ENCODE peak calls at places on chromosomes 2 and 18, in five cellular contexts. N is GM23338, J is uterus, W is right cardiac atrium, Y is GM23248. E is an unnamed sample.

GRCh38 chr18:10113156-10114022 is 199.6 kb downstream of the VAPA start:
- DNase-seq in J (peak; percentile 34), N (no peak), Y (no peak), W (no peak), E (no peak)

GRCh38 chr2:53442783-53443182 is 324.8 kb upstream of the CHAC2 start:
- DNase-seq in N (peak; percentile 39), J (no peak), W (peak; percentile 57), Y (no peak), E (no peak)

GRCh38 chr2:184877909-184878308 is 279.6 kb downstream of the ZNF804A start:
- DNase-seq in N (no peak), J (no peak), W (no peak), Y (no peak), E (no peak)

GRCh38 chr18:61464551-61465102 is 131.4 kb downstream of the CDH20 start:
- DNase-seq in W (no peak), Y (no peak), J (no peak), N (no peak), E (no peak)

GRCh38 chr2:125106710-125107109 is 1081.6 kb downstream of the CNTNAP5 start:
- DNase-seq in W (no peak), J (no peak), N (no peak), Y (no peak), E (no peak)

GRCh38 chr2:39550701-39551285 is 113.7 kb upstream of the MAP4K3 start:
- DNase-seq in J (no peak), Y (peak; percentile 10), W (no peak), N (no peak), E (peak; percentile 15)

GRCh38 chr18:68244786-68245185 is 470.1 kb downstream of the TMX3 start:
- DNase-seq in J (no peak), Y (peak; percentile 45), N (no peak), W (no peak), E (no peak)

GRCh38 chr2:211745295-211746097 is 793.1 kb downstream of the ERBB4 start:
- DNase-seq in J (no peak), N (peak; percentile 84), W (no peak), Y (peak; percentile 75), E (peak; percentile 18)

GRCh38 chr2:219689676-219690628 is 62.5 kb downstream of the SLC4A3 start:
- DNase-seq in W (no peak), N (peak; percentile 67), J (peak; percentile 35), Y (peak; percentile 70), E (no peak)

GRCh38 chr2:31333527-31334183 is 80.9 kb downstream of the XDH start:
- DNase-seq in J (peak; percentile 59), N (peak; percentile 96), Y (peak; percentile 84), W (peak; percentile 82), E (peak; percentile 56)

DNA sequence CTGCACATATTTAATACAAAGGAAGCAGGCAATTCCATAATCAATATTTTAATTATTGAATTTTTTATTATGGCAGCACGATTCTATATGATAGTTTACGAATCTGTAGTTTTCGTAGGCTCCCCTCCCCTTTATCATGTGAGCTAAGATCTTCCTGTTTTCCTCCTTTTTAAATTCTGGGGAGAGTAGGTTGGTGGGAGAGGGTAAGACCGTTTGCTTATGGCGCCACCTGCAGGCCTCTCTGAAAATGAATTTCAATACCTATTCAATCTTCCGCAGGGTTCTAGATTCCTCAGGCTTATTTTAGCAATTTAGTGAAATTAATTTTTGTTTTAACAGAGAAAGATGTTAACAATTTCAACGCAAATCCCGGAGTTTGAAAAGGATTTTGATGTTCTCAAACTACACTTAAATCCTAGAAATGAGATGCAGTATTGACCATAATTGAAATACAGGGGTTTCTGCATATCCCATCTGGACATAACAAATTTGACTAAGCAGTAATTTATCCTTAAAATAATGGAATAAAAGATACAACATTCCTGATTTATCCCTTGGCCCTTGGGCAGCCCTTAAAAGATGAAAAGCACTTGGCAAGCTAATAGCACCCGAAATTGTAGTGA is 12.8 kb upstream of the GBX2 start:
- DNase-seq in W (no peak), N (peak; percentile 92), Y (peak; percentile 65), J (no peak), E (no peak)
- H3K27me3 ChIP-seq in W (no peaks in the 10 kb centered on the region), N (peaks cover 46% of the 10 kb centered on the region), Y (peaks cover 17% of the 10 kb centered on the region), J (peaks cover 62% of the 10 kb centered on the region), E (peaks cover 20% of the 10 kb centered on the region)

GRCh38 chr2:24482256-24482971 is 8.6 kb upstream of the NCOA1 start:
- DNase-seq in Y (peak; percentile 3), J (no peak), N (no peak), W (no peak), E (no peak)

GRCh38 chr2:24485191-24485590 is 5.9 kb upstream of the NCOA1 start:
- DNase-seq in J (no peak), W (no peak), N (no peak), Y (no peak), E (no peak)

GRCh38 chr2:24480245-24480644 is 10.8 kb upstream of the NCOA1 start:
- DNase-seq in W (no peak), Y (no peak), N (no peak), J (no peak), E (no peak)

GRCh38 chr2:24486628-24487027 is 4.4 kb upstream of the NCOA1 start:
- DNase-seq in N (no peak), J (no peak), W (no peak), Y (no peak), E (no peak)

DNA sequence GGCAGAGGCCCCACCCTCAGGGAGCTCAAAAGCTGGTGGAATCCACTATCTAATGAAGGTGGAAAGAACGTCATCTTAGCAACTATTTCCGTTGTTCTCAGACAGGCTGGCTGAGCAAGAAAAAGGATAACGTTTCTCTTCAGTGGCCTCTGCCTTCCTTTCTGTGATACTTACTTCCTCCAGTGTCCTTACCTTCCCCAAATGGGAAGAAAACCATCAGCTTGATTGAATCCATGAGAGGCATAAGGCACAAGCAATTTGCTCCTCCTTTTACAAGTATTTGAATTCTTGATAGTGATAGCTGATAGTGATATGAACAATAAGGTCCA is 8.1 kb upstream of the NCOA1 start:
- DNase-seq in W (no peak), Y (no peak), J (no peak), N (no peak), E (no peak)
- H3K27me3 ChIP-seq in W (no peaks in the 10 kb centered on the region), Y (no peaks in the 10 kb centered on the region), J (no peaks in the 10 kb centered on the region), N (no peaks in the 10 kb centered on the region), E (no peaks in the 10 kb centered on the region)

DNA sequence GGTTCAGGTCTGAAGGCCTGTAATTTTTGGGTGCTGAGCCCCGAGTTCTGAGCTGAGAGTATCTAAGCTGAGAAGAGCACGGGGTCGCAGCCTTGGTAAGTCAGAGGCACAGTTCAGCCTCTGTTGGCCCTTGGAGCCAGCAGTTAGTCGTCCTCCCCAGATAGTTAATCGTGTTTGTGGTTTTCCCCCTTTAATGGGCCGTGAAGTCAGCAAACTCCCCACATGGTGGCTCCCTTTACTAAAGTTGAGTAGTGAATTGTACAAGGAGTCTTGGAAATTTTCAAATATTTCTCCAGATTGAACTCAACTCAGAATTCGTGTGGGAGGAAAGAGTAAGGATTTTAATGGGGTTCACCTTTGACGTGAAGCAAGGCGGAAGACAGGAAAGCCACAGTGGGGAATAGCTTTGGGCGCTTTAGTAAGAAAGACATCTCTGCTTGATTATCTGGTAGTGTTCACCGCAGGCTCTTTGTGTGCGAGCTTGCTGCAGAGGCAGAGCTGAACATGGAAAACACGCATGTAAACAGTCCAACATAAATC is 2.4 kb upstream of the ADCYAP1 start:
- DNase-seq in Y (peak; percentile 31), W (no peak), J (no peak), N (peak; percentile 52), E (no peak)
- H3K27me3 ChIP-seq in Y (peaks cover 47% of the 10 kb centered on the region), W (peaks cover 5% of the 10 kb centered on the region), J (peaks cover 40% of the 10 kb centered on the region), N (peaks cover 80% of the 10 kb centered on the region), E (peaks cover 7% of the 10 kb centered on the region)

GRCh38 chr2:172097557-172098131 is 5.1 kb downstream of the DLX2 start:
- DNase-seq in N (peak; percentile 8), J (no peak), W (no peak), Y (peak; percentile 80), E (no peak)

GRCh38 chr2:172098650-172099471 is 3.8 kb downstream of the DLX2 start:
- DNase-seq in J (no peak), N (peak; percentile 62), W (no peak), Y (peak; percentile 95), E (peak; percentile 48)

GRCh38 chr2:172099472-172100079 is 3.1 kb downstream of the DLX2 start:
- DNase-seq in Y (peak; percentile 40), N (no peak), J (no peak), W (no peak), E (no peak)

GRCh38 chr2:172096661-172097547 is 5.8 kb downstream of the DLX2 start:
- DNase-seq in N (peak; percentile 63), J (no peak), W (no peak), Y (peak; percentile 97), E (no peak)

GRCh38 chr2:172098287-172098649 is 4.4 kb downstream of the DLX2 start:
- DNase-seq in W (no peak), Y (peak; percentile 38), N (peak; percentile 41), J (no peak), E (no peak)
- H3K27me3 ChIP-seq in W (no peaks in the 10 kb centered on the region), Y (peaks cover 4% of the 10 kb centered on the region), N (peaks cover 98% of the 10 kb centered on the region), J (peaks cover 93% of the 10 kb centered on the region), E (peaks cover 16% of the 10 kb centered on the region)

DNA sequence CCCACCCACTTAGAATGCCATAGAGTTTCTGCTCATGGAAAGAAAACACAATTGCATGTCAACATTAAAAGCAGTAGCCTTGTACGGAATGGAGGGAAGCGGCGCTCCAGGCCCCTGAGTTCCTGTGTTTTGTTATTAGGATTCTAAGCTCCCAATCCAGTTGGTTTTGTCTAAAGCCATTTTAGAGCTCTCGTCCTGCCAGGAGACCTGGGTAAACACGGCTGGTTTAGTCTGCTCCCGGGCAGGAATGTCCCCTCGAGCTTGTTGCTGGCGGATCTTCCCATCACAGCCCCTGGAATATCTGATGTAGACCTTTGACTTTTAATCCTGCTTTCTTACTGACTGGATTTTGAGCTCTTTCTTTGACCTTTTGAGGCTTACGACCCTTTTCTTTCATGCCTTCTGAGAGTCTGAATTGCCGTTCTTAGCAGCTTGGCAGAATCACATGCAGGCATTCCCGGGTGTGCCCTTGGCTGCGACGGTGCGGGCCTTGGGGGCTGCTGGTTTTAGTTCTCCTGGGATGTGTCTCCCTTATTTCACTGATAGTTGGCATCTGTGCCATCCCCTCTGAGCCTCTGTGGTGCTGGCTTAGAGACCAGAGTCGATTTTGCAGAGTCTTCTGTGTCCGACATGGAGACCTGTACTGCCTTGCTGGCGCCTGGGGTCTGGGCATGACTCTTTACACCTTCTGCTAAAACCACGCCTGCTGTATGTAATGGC is 25.4 kb downstream of the GREB1 start:
- DNase-seq in W (no peak), N (no peak), J (peak; percentile 10), Y (no peak), E (peak; percentile 16)
- H3K27me3 ChIP-seq in W (no peaks in the 10 kb centered on the region), N (no peaks in the 10 kb centered on the region), J (no peaks in the 10 kb centered on the region), Y (peaks cover 25% of the 10 kb centered on the region), E (no peaks in the 10 kb centered on the region)

GRCh38 chr2:72923833-72924352 is 6.6 kb downstream of the EMX1 start:
- DNase-seq in Y (no peak), W (peak; percentile 30), J (no peak), N (peak; percentile 71), E (peak; percentile 53)
- H3K27me3 ChIP-seq in Y (peaks cover 99% of the 10 kb centered on the region), W (no peaks in the 10 kb centered on the region), J (peaks cover 81% of the 10 kb centered on the region), N (peaks cover 100% of the 10 kb centered on the region), E (peaks cover 61% of the 10 kb centered on the region)

E was measured in pancreas.